ENCODE peak calls at places on chromosome 17, in eight cellular contexts. One of them, this sample, is unnamed.

GRCh38 chr17:302300-302698 is 50.3 kb downstream of the RPH3AL start:
- DNase-seq in mammary epithelial cell: no peak
- DNase-seq in H9: no peak
- DNase-seq in endothelial cell of umbilical vein: no peak
- DNase-seq in endodermal cell: no peak
- DNase-seq in mesendoderm: no peak
- DNase-seq in neuronal stem cell: no peak
- DNase-seq in mesenchymal stem cell: no peak
- DNase-seq in this sample: peak; percentile 73

GRCh38 chr17:27616414-27616813 is 14.6 kb upstream of the LGALS9 start:
- DNase-seq in endothelial cell of umbilical vein: no peak
- DNase-seq in endodermal cell: no peak
- DNase-seq in neuronal stem cell: no peak
- DNase-seq in mesenchymal stem cell: no peak
- DNase-seq in mesendoderm: no peak
- DNase-seq in H9: no peak
- DNase-seq in mammary epithelial cell: no peak
- DNase-seq in this sample: no peak

GRCh38 chr17:59377410-59377809 is 46.0 kb downstream of the YPEL2 start:
- DNase-seq in mesendoderm: no peak
- DNase-seq in endodermal cell: no peak
- DNase-seq in endothelial cell of umbilical vein: peak; percentile 94
- DNase-seq in neuronal stem cell: no peak
- DNase-seq in mesenchymal stem cell: no peak
- DNase-seq in mammary epithelial cell: no peak
- DNase-seq in H9: no peak
- DNase-seq in this sample: no peak

GRCh38 chr17:50545306-50545705 is 1.7 kb upstream of the SPATA20 start:
- DNase-seq in neuronal stem cell: no peak
- DNase-seq in mammary epithelial cell: no peak
- DNase-seq in mesenchymal stem cell: no peak
- DNase-seq in H9: no peak
- DNase-seq in mesendoderm: no peak
- DNase-seq in endothelial cell of umbilical vein: no peak
- DNase-seq in endodermal cell: no peak
- DNase-seq in this sample: no peak

GRCh38 chr17:80005360-80006338 is 30.0 kb downstream of the TBC1D16 start:
- DNase-seq in mesenchymal stem cell: peak; percentile 51
- DNase-seq in H9: peak; percentile 80
- DNase-seq in endodermal cell: peak; percentile 93
- DNase-seq in neuronal stem cell: peak; percentile 56
- DNase-seq in mesendoderm: peak; percentile 65
- DNase-seq in endothelial cell of umbilical vein: peak; percentile 48
- DNase-seq in mammary epithelial cell: peak; percentile 15
- DNase-seq in this sample: peak; percentile 77

GRCh38 chr17:21371511-21372081 is 4.6 kb upstream of the KCNJ12 start:
- DNase-seq in H9: no peak
- DNase-seq in endodermal cell: no peak
- DNase-seq in endothelial cell of umbilical vein: no peak
- DNase-seq in mammary epithelial cell: no peak
- DNase-seq in mesenchymal stem cell: no peak
- DNase-seq in neuronal stem cell: no peak
- DNase-seq in mesendoderm: no peak
- DNase-seq in this sample: peak; percentile 59

GRCh38 chr17:78953356-78954350 is 26.1 kb downstream of the LGALS3BP start:
- DNase-seq in mammary epithelial cell: no peak
- DNase-seq in mesendoderm: no peak
- DNase-seq in endodermal cell: no peak
- DNase-seq in neuronal stem cell: no peak
- DNase-seq in H9: peak; percentile 32
- DNase-seq in endothelial cell of umbilical vein: no peak
- DNase-seq in mesenchymal stem cell: no peak
- DNase-seq in this sample: peak; percentile 71

GRCh38 chr17:31392002-31392855 is 754 bp downstream of the RAB11FIP4 start:
- DNase-seq in mesendoderm: no peak
- DNase-seq in H9: peak; percentile 48
- DNase-seq in endodermal cell: peak; percentile 63
- DNase-seq in mesenchymal stem cell: no peak
- DNase-seq in neuronal stem cell: no peak
- DNase-seq in mammary epithelial cell: no peak
- DNase-seq in endothelial cell of umbilical vein: no peak
- DNase-seq in this sample: no peak

GRCh38 chr17:18319604-18320256 is 4.6 kb downstream of the SMCR8 start:
- DNase-seq in neuronal stem cell: no peak
- DNase-seq in mesendoderm: peak; percentile 83
- DNase-seq in endothelial cell of umbilical vein: peak; percentile 37
- DNase-seq in endodermal cell: peak; percentile 88
- DNase-seq in mesenchymal stem cell: peak; percentile 71
- DNase-seq in H9: peak; percentile 73
- DNase-seq in mammary epithelial cell: peak; percentile 30
- DNase-seq in this sample: peak; percentile 52

GRCh38 chr17:82697808-82698064 is 762 bp downstream of the RAB40B start:
- DNase-seq in neuronal stem cell: no peak
- DNase-seq in endothelial cell of umbilical vein: no peak
- DNase-seq in mammary epithelial cell: no peak
- DNase-seq in endodermal cell: no peak
- DNase-seq in H9: peak; percentile 30
- DNase-seq in mesenchymal stem cell: no peak
- DNase-seq in mesendoderm: no peak
- DNase-seq in this sample: peak; percentile 81
- H3K9ac ChIP-seq in neuronal stem cell: peak overlapping the region; percentile 60
- H3K9ac ChIP-seq in endothelial cell of umbilical vein: no peak overlapping the region
- H3K9ac ChIP-seq in mammary epithelial cell: peak overlapping the region; percentile 8
- H3K9ac ChIP-seq in endodermal cell: no peak overlapping the region
- H3K9ac ChIP-seq in H9: no peak overlapping the region
- H3K9ac ChIP-seq in mesenchymal stem cell: peak overlapping the region; percentile 49
- H3K9ac ChIP-seq in mesendoderm: no peak overlapping the region
- H3K9ac ChIP-seq in this sample: peak overlapping the region; percentile 58

GRCh38 chr17:42613699-42614295 is 4.3 kb downstream of the TUBG1 start:
- DNase-seq in endodermal cell: no peak
- DNase-seq in mammary epithelial cell: no peak
- DNase-seq in H9: no peak
- DNase-seq in mesendoderm: no peak
- DNase-seq in neuronal stem cell: no peak
- DNase-seq in endothelial cell of umbilical vein: no peak
- DNase-seq in mesenchymal stem cell: no peak
- DNase-seq in this sample: peak; percentile 71
- H3K9ac ChIP-seq in endodermal cell: no peak overlapping the region
- H3K9ac ChIP-seq in mammary epithelial cell: no peak overlapping the region
- H3K9ac ChIP-seq in H9: no peak overlapping the region
- H3K9ac ChIP-seq in mesendoderm: no peak overlapping the region
- H3K9ac ChIP-seq in neuronal stem cell: no peak overlapping the region
- H3K9ac ChIP-seq in endothelial cell of umbilical vein: no peak overlapping the region
- H3K9ac ChIP-seq in mesenchymal stem cell: no peak overlapping the region
- H3K9ac ChIP-seq in this sample: no peak overlapping the region

GRCh38 chr17:13513039-13513405 is 88.7 kb downstream of the HS3ST3A1 start:
- DNase-seq in endodermal cell: no peak
- DNase-seq in mammary epithelial cell: no peak
- DNase-seq in neuronal stem cell: no peak
- DNase-seq in mesenchymal stem cell: peak; percentile 17
- DNase-seq in mesendoderm: no peak
- DNase-seq in endothelial cell of umbilical vein: no peak
- DNase-seq in H9: no peak
- DNase-seq in this sample: no peak
- H3K9ac ChIP-seq in endodermal cell: no peak overlapping the region
- H3K9ac ChIP-seq in mammary epithelial cell: no peak overlapping the region
- H3K9ac ChIP-seq in neuronal stem cell: peak overlapping the region; percentile 0
- H3K9ac ChIP-seq in mesenchymal stem cell: peak overlapping the region; percentile 92
- H3K9ac ChIP-seq in mesendoderm: no peak overlapping the region
- H3K9ac ChIP-seq in endothelial cell of umbilical vein: no peak overlapping the region
- H3K9ac ChIP-seq in H9: no peak overlapping the region
- H3K9ac ChIP-seq in this sample: no peak overlapping the region

GRCh38 chr17:72602517-72603345 is 481.9 kb downstream of the SOX9 start:
- DNase-seq in mesendoderm: peak; percentile 82
- DNase-seq in mammary epithelial cell: peak; percentile 87
- DNase-seq in mesenchymal stem cell: no peak
- DNase-seq in endodermal cell: peak; percentile 89
- DNase-seq in H9: peak; percentile 87
- DNase-seq in neuronal stem cell: peak; percentile 39
- DNase-seq in endothelial cell of umbilical vein: no peak
- DNase-seq in this sample: peak; percentile 94
- H3K9ac ChIP-seq in mesendoderm: no peak overlapping the region
- H3K9ac ChIP-seq in mammary epithelial cell: no peak overlapping the region
- H3K9ac ChIP-seq in mesenchymal stem cell: peak overlapping the region; percentile 54
- H3K9ac ChIP-seq in endodermal cell: no peak overlapping the region
- H3K9ac ChIP-seq in H9: no peak overlapping the region
- H3K9ac ChIP-seq in neuronal stem cell: no peak overlapping the region
- H3K9ac ChIP-seq in endothelial cell of umbilical vein: no peak overlapping the region
- H3K9ac ChIP-seq in this sample: no peak overlapping the region

DNA sequence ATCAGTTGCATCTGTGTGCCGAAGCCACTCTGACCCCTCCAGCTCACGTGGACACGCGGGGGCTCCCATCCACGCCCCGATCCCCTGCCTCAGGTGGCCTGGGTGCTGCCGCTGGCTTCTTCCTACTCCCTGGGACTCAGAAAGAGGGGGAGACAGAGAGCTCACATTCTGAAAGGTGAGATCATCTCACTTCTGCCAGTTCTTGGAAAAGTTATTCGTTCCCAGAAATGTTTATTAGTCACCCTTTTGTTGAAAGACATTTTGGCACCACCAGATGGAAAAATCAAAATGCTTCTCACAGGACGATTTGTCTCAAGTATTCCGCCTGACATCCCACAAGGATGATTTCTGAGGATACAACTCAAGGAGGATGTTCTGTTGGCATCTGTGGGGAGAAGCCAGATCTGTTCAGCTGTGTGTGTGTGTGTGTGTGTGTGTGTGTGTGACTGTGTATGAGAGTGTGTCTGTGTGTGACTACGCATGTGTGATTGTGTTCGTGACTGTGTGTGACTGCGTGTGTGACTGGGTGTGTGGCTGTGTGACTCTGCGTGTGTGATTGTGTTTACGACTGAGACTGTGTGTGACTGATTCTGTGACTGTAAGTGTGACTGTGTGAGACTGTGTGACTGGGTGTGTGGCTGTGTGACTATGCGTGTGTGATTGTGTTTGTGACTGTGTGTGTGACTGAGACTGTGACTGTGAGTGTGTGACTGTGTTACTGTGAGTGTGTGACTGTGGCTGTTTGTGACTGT is 207.3 kb downstream of the NTN1 start:
- DNase-seq in mammary epithelial cell: peak; percentile 36
- DNase-seq in mesenchymal stem cell: peak; percentile 38
- DNase-seq in endothelial cell of umbilical vein: no peak
- DNase-seq in neuronal stem cell: no peak
- DNase-seq in mesendoderm: no peak
- DNase-seq in endodermal cell: no peak
- DNase-seq in H9: no peak
- DNase-seq in this sample: no peak
- H3K9ac ChIP-seq in mammary epithelial cell: no peak overlapping the region
- H3K9ac ChIP-seq in mesenchymal stem cell: peak overlapping the region; percentile 58
- H3K9ac ChIP-seq in endothelial cell of umbilical vein: no peak overlapping the region
- H3K9ac ChIP-seq in neuronal stem cell: peak overlapping the region; percentile 61
- H3K9ac ChIP-seq in mesendoderm: no peak overlapping the region
- H3K9ac ChIP-seq in endodermal cell: no peak overlapping the region
- H3K9ac ChIP-seq in H9: no peak overlapping the region
- H3K9ac ChIP-seq in this sample: no peak overlapping the region

DNA sequence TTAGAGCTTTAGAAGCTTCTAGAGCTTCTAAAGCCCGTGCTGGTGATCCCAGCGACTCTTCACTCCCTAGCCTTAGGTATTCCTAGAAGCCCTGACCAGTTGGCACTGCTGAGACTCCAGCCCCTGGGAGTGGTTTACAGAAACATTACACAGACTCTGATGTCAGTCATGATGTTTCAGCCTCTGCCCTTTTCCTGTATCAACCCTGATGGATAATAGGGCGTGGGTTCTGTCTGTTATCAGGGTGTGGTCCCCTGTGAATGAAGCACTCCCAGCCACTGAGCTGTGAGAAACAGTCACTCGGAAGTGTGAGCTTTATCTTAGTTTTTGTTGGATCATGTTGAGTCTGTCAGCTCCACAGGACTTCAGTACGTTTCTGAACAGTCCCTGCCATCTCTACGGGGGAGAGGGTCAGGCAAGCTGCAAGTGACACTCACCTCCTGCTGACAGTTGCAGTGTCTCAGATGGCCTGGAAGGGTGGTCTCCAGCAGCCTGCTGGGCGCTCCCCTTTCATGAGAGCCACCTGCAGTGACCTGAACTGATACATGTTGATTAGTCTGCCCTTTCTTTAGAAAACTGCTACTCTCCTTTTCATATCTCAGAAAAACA is 12.8 kb downstream of the GOSR2 start:
- DNase-seq in neuronal stem cell: no peak
- DNase-seq in mammary epithelial cell: no peak
- DNase-seq in endothelial cell of umbilical vein: peak; percentile 32
- DNase-seq in H9: no peak
- DNase-seq in endodermal cell: no peak
- DNase-seq in mesenchymal stem cell: no peak
- DNase-seq in mesendoderm: peak; percentile 76
- DNase-seq in this sample: no peak
- H3K9ac ChIP-seq in neuronal stem cell: no peak overlapping the region
- H3K9ac ChIP-seq in mammary epithelial cell: no peak overlapping the region
- H3K9ac ChIP-seq in endothelial cell of umbilical vein: no peak overlapping the region
- H3K9ac ChIP-seq in H9: no peak overlapping the region
- H3K9ac ChIP-seq in endodermal cell: no peak overlapping the region
- H3K9ac ChIP-seq in mesenchymal stem cell: peak overlapping the region; percentile 26
- H3K9ac ChIP-seq in mesendoderm: no peak overlapping the region
- H3K9ac ChIP-seq in this sample: no peak overlapping the region

This sample was measured in kidney.